ENCODE peak calls at places on chromosomes 13 and 19, in six cellular contexts. Q is nephron progenitor cell, H is B cell, B is IMR-90, I is OCI-LY7, O is cardiac fibroblast. L is an unnamed sample.

GRCh38 chr13:40644838-40645620 is 21.4 kb downstream of the FOXO1 start:
- DNase-seq in Q (no peak), H (no peak), B (no peak), I (peak; percentile 56), O (no peak), L (no peak)

GRCh38 chr19:1453525-1454371 is 3.8 kb downstream of the APC2 start:
- DNase-seq in Q (peak; percentile 55), H (no peak), B (no peak), I (no peak), O (peak; percentile 44), L (no peak)

GRCh38 chr13:107518292-107518691 is 697.0 kb downstream of the LIG4 start:
- DNase-seq in Q (no peak), H (no peak), B (peak; percentile 48), I (no peak), O (peak; percentile 10), L (no peak)

GRCh38 chr19:58543826-58544590 is at the start of gene TRIM28:
- DNase-seq in Q (peak; percentile 100), H (peak; percentile 100), B (peak; percentile 99), I (peak; percentile 98), O (peak; percentile 100), L (peak; percentile 99)

GRCh38 chr13:112684041-112684440 is 5.8 kb upstream of the ATP11A start:
- DNase-seq in Q (no peak), H (no peak), B (no peak), I (no peak), O (no peak), L (no peak)

GRCh38 chr19:46784262-46785053 is 3.9 kb downstream of the SLC1A5 start:
- DNase-seq in Q (peak; percentile 66), H (no peak), B (peak; percentile 95), I (peak; percentile 92), O (peak; percentile 91), L (peak; percentile 63)

GRCh38 chr19:17473041-17473440 is 2.7 kb downstream of the SLC27A1 start:
- DNase-seq in Q (no peak), H (no peak), B (peak; percentile 90), I (no peak), O (peak; percentile 77), L (no peak)

GRCh38 chr13:68168448-68168847 is 938.3 kb upstream of the PCDH9 start:
- DNase-seq in Q (no peak), H (no peak), B (no peak), I (no peak), O (peak; percentile 6), L (no peak)

GRCh38 chr13:72163671-72164070 is 296.7 kb upstream of the DACH1 start:
- DNase-seq in Q (no peak), H (no peak), B (no peak), I (no peak), O (no peak), L (no peak)

GRCh38 chr13:45807520-45808099 is 43.9 kb downstream of the SIAH3 start:
- DNase-seq in Q (no peak), H (peak; percentile 31), B (peak; percentile 17), I (peak; percentile 36), O (peak; percentile 50), L (no peak)

GRCh38 chr13:68254151-68254550 is 1024.0 kb upstream of the PCDH9 start:
- DNase-seq in Q (no peak), H (no peak), B (no peak), I (no peak), O (no peak), L (no peak)

GRCh38 chr19:41352279-41352608 is 1.5 kb downstream of the TGFB1 start:
- DNase-seq in Q (no peak), H (no peak), B (no peak), I (no peak), O (no peak), L (no peak)

GRCh38 chr19:41353466-41354342 is at the start of gene TGFB1:
- DNase-seq in Q (peak; percentile 81), H (peak; percentile 100), B (peak; percentile 87), I (peak; percentile 93), O (peak; percentile 95), L (peak; percentile 64)

GRCh38 chr19:41351339-41352245 is 2.1 kb downstream of the TGFB1 start:
- DNase-seq in Q (peak; percentile 67), H (peak; percentile 96), B (peak; percentile 42), I (peak; percentile 56), O (peak; percentile 63), L (peak; percentile 58)

GRCh38 chr19:41354343-41354974 is 737 bp upstream of the TGFB1 start:
- DNase-seq in Q (no peak), H (no peak), B (no peak), I (no peak), O (no peak), L (no peak)

GRCh38 chr19:41352609-41353465 is 885 bp downstream of the TGFB1 start:
- DNase-seq in Q (peak; percentile 75), H (peak; percentile 91), B (peak; percentile 44), I (peak; percentile 82), O (peak; percentile 57), L (no peak)
- TF ChIP-seq CTCF in Q (peak; percentile 32), H (peak; percentile 73), B (peak; percentile 55), I (peak; percentile 89), O (peak; percentile 45), L (no peak)

DNA sequence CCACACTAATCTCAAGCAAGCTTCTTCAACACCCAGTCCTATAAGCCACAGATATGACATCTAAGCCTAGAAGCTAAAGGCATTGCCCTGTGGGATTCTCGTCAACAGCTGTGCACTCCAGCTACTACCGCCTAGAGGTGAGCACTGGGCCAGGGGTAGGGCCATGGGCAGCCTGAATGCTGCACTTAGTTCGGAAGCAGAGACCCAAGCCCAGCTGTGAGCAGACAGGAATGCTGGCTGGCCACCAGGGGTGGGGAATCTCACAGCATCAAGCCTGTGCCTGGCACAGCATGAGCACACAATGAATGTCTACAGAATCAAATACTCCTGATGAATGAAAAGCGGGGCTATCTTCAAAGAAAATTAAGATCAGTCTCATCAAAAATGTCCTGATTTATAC is 167.5 kb upstream of the UBL3 start:
- DNase-seq in Q (no peak), H (no peak), B (no peak), I (no peak), O (no peak), L (no peak)
- TF ChIP-seq CTCF in Q (no peak), H (no peak), B (no peak), I (no peak), O (no peak), L (no peak)

GRCh38 chr19:13090511-13091231 is 12.0 kb downstream of the LYL1 start:
- DNase-seq in Q (no peak), H (no peak), B (no peak), I (no peak), O (no peak), L (no peak)

GRCh38 chr19:13089857-13090507 is 12.7 kb downstream of the LYL1 start:
- DNase-seq in Q (no peak), H (no peak), B (no peak), I (no peak), O (no peak), L (no peak)

GRCh38 chr19:13092608-13093260 is 9.9 kb downstream of the LYL1 start:
- DNase-seq in Q (no peak), H (no peak), B (peak; percentile 58), I (no peak), O (no peak), L (no peak)

GRCh38 chr19:13092206-13092605 is 10.5 kb downstream of the LYL1 start:
- DNase-seq in Q (no peak), H (no peak), B (no peak), I (no peak), O (no peak), L (no peak)

DNA sequence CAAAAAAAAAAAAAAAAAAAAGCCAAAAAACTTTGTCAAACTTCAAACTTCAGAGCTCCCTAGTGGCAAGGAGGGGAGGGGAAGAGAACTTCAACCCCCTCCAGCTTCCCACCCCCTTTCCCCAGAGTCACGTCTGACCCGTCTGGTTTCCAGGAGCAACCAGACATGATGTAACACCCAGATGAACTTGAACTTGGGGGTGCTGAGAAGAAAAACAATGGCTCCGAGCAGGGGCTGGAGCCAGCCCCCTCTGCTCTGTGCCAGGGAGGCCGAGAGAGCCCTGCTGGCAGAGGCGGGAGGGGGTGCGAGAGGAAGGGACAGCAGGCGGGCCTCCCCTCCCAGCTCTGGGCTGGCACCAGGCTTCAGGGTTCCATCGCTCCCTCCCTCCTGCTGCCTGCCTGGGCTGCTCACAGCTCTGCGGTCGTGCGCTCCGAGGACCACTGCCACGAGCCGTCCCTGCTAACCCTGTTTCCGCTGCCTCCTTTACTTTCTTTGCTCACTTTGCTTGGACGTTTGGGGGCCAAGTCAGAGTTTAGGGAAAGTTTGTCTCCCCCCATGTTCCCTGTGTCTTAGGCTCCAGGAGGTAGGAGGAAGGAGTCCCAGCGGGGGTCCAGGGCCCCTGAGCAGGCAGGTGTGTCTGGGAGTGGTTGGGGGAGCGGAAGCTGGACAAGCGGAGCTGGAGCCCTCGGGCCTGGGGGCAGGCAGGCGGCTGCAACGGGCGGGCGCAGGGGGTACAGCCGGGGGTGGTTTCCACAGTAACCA is 11.1 kb downstream of the LYL1 start:
- DNase-seq in Q (no peak), H (no peak), B (peak; percentile 75), I (no peak), O (peak; percentile 96), L (no peak)
- TF ChIP-seq CTCF in Q (no peak), H (no peak), B (peak; percentile 23), I (no peak), O (no peak), L (no peak)

GRCh38 chr13:86795858-86796257 is 875.3 kb upstream of the SLITRK5 start:
- DNase-seq in Q (no peak), H (no peak), B (no peak), I (no peak), O (no peak), L (no peak)

GRCh38 chr13:86788624-86789023 is 882.5 kb upstream of the SLITRK5 start:
- DNase-seq in Q (no peak), H (no peak), B (no peak), I (no peak), O (no peak), L (no peak)

GRCh38 chr13:86792153-86792651 is 879.0 kb upstream of the SLITRK5 start:
- DNase-seq in Q (no peak), H (no peak), B (no peak), I (no peak), O (no peak), L (no peak)
- TF ChIP-seq CTCF in Q (no peak), H (no peak), B (no peak), I (no peak), O (no peak), L (no peak)

GRCh38 chr13:44048326-44048725 is 168.6 kb downstream of the LACC1 start:
- DNase-seq in Q (no peak), H (no peak), B (no peak), I (no peak), O (peak; percentile 10), L (no peak)
- TF ChIP-seq CTCF in Q (no peak), H (no peak), B (no peak), I (peak; percentile 61), O (peak; percentile 23), L (no peak)